ENCODE peak calls at places on chromosomes 11 and 22, in six cellular contexts. C, F, Y, B, H and O are unnamed samples.

GRCh38 chr22:44538518-44539315 is 40.7 kb upstream of the RTL6 start:
- DNase-seq in C (peak), F (no peak), Y (no peak), B (no peak), H (no peak), O (no peak)

GRCh38 chr11:104892723-104893511 is 5.3 kb downstream of the CASP12 start:
- DNase-seq in C (no peak), F (no peak), Y (no peak), B (no peak), H (no peak), O (no peak)

GRCh38 chr11:68037481-68038225 is 1.2 kb upstream of the TCIRG1 start:
- DNase-seq in C (peak), F (no peak), Y (peak), B (no peak), H (no peak), O (no peak)

GRCh38 chr22:40746428-40747220 is 67.3 kb downstream of the MCHR1 start:
- DNase-seq in C (peak), F (no peak), Y (no peak), B (no peak), H (no peak), O (no peak)

GRCh38 chr22:38316340-38317236 is 645 bp downstream of the CSNK1E start:
- DNase-seq in C (peak), F (peak), Y (peak), B (no peak), H (peak), O (no peak)

GRCh38 chr22:27771637-27772369 is 29.8 kb downstream of the MN1 start:
- DNase-seq in C (no peak), F (no peak), Y (no peak), B (no peak), H (no peak), O (no peak)

GRCh38 chr11:129766858-129767604 is 48.6 kb upstream of the TMEM45B start:
- DNase-seq in C (peak), F (no peak), Y (no peak), B (peak), H (no peak), O (no peak)

GRCh38 chr11:4684631-4685285 is 12.9 kb downstream of the OR51E2 start:
- DNase-seq in C (peak), F (no peak), Y (no peak), B (no peak), H (no peak), O (no peak)

GRCh38 chr22:19169947-19170318 is 8.6 kb downstream of the SLC25A1 start:
- DNase-seq in C (no peak), F (no peak), Y (no peak), B (no peak), H (no peak), O (no peak)